ENCODE peak calls at places on chromosome 7, in four cellular contexts. F is PC-9, V is upper lobe of right lung, D is cardiac muscle cell. Y is an unnamed sample.

GRCh38 chr7:70355591-70356323 is 757.5 kb downstream of the AUTS2 start:
- DNase-seq in F (no peak), V (no peak), D (no peak), Y (no peak)

GRCh38 chr7:16399265-16399801 is 22.0 kb downstream of the CRPPA start:
- DNase-seq in F (no peak), V (no peak), D (peak), Y (no peak)

GRCh38 chr7:92740134-92740533 is 96.2 kb downstream of the CDK6 start:
- DNase-seq in F (no peak), V (no peak), D (peak), Y (no peak)

GRCh38 chr7:24042028-24042427 is 242.0 kb upstream of the NPY start:
- DNase-seq in F (no peak), V (no peak), D (no peak), Y (no peak)

GRCh38 chr7:155375337-155376277 is 77.9 kb downstream of the INSIG1 start:
- DNase-seq in F (no peak), V (no peak), D (peak), Y (no peak)

GRCh38 chr7:94420321-94420720 is 25.6 kb downstream of the COL1A2 start:
- DNase-seq in F (no peak), V (no peak), D (peak), Y (no peak)

GRCh38 chr7:137734221-137734620 is 112.6 kb downstream of the DGKI start:
- DNase-seq in F (no peak), V (no peak), D (peak), Y (no peak)

GRCh38 chr7:148118371-148118770 is 472.2 kb upstream of the C7orf33 start:
- DNase-seq in F (no peak), V (no peak), D (no peak), Y (no peak)

GRCh38 chr7:35792472-35793224 is 8.2 kb upstream of the SEPTIN7 start:
- DNase-seq in F (no peak), V (no peak), D (peak), Y (no peak)

GRCh38 chr7:123865517-123866117 is 20.6 kb downstream of the HYAL4 start:
- DNase-seq in F (peak), V (no peak), D (peak), Y (no peak)

GRCh38 chr7:38660427-38661099 is 29.4 kb upstream of the AMPH start:
- DNase-seq in F (no peak), V (no peak), D (peak), Y (no peak)

GRCh38 chr7:27973625-27974024 is 207.0 kb downstream of the JAZF1 start:
- DNase-seq in F (no peak), V (no peak), D (no peak), Y (no peak)

GRCh38 chr7:142808461-142808801 is 37.7 kb downstream of the PRSS2 start:
- DNase-seq in F (no peak), V (no peak), D (no peak), Y (no peak)

GRCh38 chr7:26513948-26514347 is 222.3 kb downstream of the SNX10 start:
- DNase-seq in F (no peak), V (no peak), D (no peak), Y (no peak)

GRCh38 chr7:127214956-127215355 is 37.8 kb downstream of the GRM8 start:
- DNase-seq in F (no peak), V (no peak), D (no peak), Y (no peak)

GRCh38 chr7:12423995-12424745 is 20.5 kb upstream of the VWDE start:
- DNase-seq in F (peak), V (no peak), D (no peak), Y (no peak)

GRCh38 chr7:117401293-117402002 is 25.8 kb downstream of the ASZ1 start:
- DNase-seq in F (no peak), V (no peak), D (peak), Y (no peak)

GRCh38 chr7:123966936-123967335 is 41.9 kb downstream of the SPAM1 start:
- DNase-seq in F (no peak), V (no peak), D (peak), Y (no peak)

GRCh38 chr7:27916372-27916771 is 176.4 kb downstream of the TAX1BP1 start:
- DNase-seq in F (peak), V (no peak), D (no peak), Y (no peak)

GRCh38 chr7:147411011-147411614 is 1179.5 kb upstream of the C7orf33 start:
- DNase-seq in F (no peak), V (no peak), D (peak), Y (no peak)

GRCh38 chr7:139060838-139061237 is 25.0 kb upstream of the ZC3HAV1L start:
- DNase-seq in F (no peak), V (no peak), D (no peak), Y (no peak)

GRCh38 chr7:11346312-11346711 is 372.6 kb downstream of the PHF14 start:
- DNase-seq in F (no peak), V (no peak), D (no peak), Y (no peak)

GRCh38 chr7:156604311-156604710 is 36.3 kb upstream of the RNF32 start:
- DNase-seq in F (no peak), V (no peak), D (no peak), Y (no peak)

GRCh38 chr7:155979994-155980393 is 167.7 kb upstream of the SHH start:
- DNase-seq in F (no peak), V (peak), D (no peak), Y (no peak)

GRCh38 chr7:45237788-45238461 is 80.3 kb downstream of the RAMP3 start:
- DNase-seq in F (peak), V (no peak), D (no peak), Y (no peak)

GRCh38 chr7:30697716-30698460 is 15.6 kb upstream of the CRHR2 start:
- DNase-seq in F (no peak), V (no peak), D (no peak), Y (no peak)

GRCh38 chr7:143882611-143883078 is 19.3 kb downstream of the TCAF1 start:
- DNase-seq in F (no peak), V (peak), D (peak), Y (no peak)

GRCh38 chr7:90706067-90706716 is 110.1 kb downstream of the CDK14 start:
- DNase-seq in F (no peak), V (no peak), D (no peak), Y (no peak)

GRCh38 chr7:151727579-151728285 is 149.2 kb downstream of the PRKAG2 start:
- DNase-seq in F (peak), V (no peak), D (peak), Y (peak)

GRCh38 chr7:26213821-26214515 is 12.4 kb downstream of the CBX3 start:
- DNase-seq in F (no peak), V (no peak), D (no peak), Y (no peak)

GRCh38 chr7:78037603-78038002 is 239.0 kb downstream of the PHTF2 start:
- DNase-seq in F (no peak), V (no peak), D (no peak), Y (no peak)

GRCh38 chr7:75866497-75867389 is 12.1 kb upstream of the RHBDD2 start:
- DNase-seq in F (peak), V (peak), D (peak), Y (no peak)

GRCh38 chr7:148883233-148884048 is 650 bp downstream of the EZH2 start:
- DNase-seq in F (no peak), V (peak), D (peak), Y (no peak)

GRCh38 chr7:128032605-128033235 is 1.5 kb upstream of the LRRC4 start:
- DNase-seq in F (no peak), V (peak), D (peak), Y (no peak)

GRCh38 chr7:84216477-84216876 is 21.9 kb upstream of the SEMA3A start:
- DNase-seq in F (no peak), V (no peak), D (no peak), Y (no peak)
- H3K27ac ChIP-seq in F (no peak), V (no peak), D (no peak), Y (no peak)

GRCh38 chr7:4958477-4959301 is at the start of gene MMD2:
- DNase-seq in F (no peak), V (peak), D (no peak), Y (no peak)
- H3K4me3 ChIP-seq in F (no peak), V (peak), D (peak), Y (peak)

GRCh38 chr7:83161186-83161585 is 1.5 kb downstream of the PCLO start:
- DNase-seq in F (no peak), V (no peak), D (no peak), Y (no peak)

GRCh38 chr7:83153419-83153818 is 9.3 kb downstream of the PCLO start:
- DNase-seq in F (no peak), V (no peak), D (no peak), Y (no peak)

GRCh38 chr7:83159731-83160130 is 3.0 kb downstream of the PCLO start:
- DNase-seq in F (no peak), V (no peak), D (no peak), Y (no peak)

GRCh38 chr7:83155407-83155806 is 7.3 kb downstream of the PCLO start:
- DNase-seq in F (no peak), V (no peak), D (no peak), Y (no peak)

DNA sequence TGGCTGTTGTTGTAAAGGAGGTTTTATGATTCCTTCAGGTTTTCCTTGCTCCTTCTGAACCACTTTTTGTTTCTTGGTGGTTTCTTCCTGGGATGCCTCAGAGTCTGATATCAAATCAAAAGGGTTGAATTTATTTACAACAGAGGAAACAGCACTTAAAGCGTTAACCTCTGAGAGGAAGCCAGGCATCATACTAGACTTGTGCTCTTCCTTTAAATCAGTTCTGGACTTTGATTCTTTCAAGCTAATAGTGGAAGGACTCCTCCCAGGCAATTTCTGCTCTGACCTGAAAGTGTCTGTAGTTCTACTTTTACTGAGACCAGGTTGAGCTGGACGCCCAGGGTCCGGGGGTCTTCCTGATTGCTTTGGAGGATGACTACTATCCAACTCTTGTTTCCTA is 6.7 kb downstream of the PCLO start:
- DNase-seq in F (no peak), V (no peak), D (no peak), Y (no peak)
- TF ChIP-seq CTCF in F (no peak), V (no peak), D (no peak), Y (no peak)

GRCh38 chr7:84705079-84705478 is 481.8 kb downstream of the SEMA3D start:
- DNase-seq in F (no peak), V (no peak), D (no peak), Y (no peak)

GRCh38 chr7:84704380-84704779 is 482.5 kb downstream of the SEMA3D start:
- DNase-seq in F (no peak), V (no peak), D (no peak), Y (no peak)

GRCh38 chr7:84697506-84697905 is 489.4 kb downstream of the SEMA3D start:
- DNase-seq in F (no peak), V (no peak), D (peak), Y (no peak)

GRCh38 chr7:84701524-84702306 is 485.1 kb downstream of the SEMA3D start:
- DNase-seq in F (no peak), V (no peak), D (peak), Y (no peak)

DNA sequence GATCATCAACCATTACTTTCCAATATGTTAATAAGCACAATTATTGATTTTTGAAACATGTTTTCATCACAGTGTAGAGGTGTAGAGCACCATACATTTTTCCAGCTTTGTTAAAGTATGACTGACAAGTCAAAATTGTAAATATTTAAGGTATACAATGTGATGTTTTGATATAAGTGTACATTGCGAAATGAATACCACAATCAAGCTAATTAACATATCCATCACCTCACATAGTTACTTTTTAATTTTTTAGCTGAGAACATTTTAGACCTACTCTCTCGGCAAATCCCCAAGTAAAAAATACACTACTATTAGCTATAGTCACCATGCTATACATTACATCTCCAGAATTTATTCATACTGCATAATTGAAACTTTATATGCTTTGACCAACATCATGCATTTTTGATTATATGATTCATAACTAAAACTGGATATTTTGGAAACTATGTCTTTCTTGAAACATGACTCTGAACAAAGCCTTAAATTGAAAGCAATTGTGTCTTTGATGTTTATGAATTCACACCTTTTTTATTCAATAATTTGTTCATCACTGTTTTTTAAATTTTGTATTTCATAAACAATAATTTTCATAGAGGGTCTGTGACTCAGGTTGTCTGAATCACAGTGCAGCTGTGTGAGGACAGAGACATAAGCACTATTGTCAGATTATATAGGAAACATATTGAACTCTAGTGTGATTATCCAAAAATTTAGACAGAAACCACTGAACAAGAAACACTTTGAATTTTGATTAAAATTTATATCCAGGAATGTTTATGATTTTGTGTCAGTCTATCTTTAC is 486.1 kb downstream of the SEMA3D start:
- DNase-seq in F (no peak), V (no peak), D (peak), Y (no peak)
- H3K27ac ChIP-seq in F (no peak), V (no peak), D (no peak), Y (no peak)